ENCODE peak calls at places on chromosome 12, in nine cellular contexts. J is H4; I is activated naive CD4-positive, alpha-beta T cell; H is NCI-H748 treated with DMSO at 0.1 percent for 48 hours; T is LHCN-M2; X is A549; C is left lung; O is GM23248; W is posterior cingulate gyrus. M is an unnamed sample.

GRCh38 chr12:130281157-130281799 is 56.4 kb upstream of the PIWIL1 start:
- DNase-seq in J (no peak), X (peak), T (no peak), O (peak), I (no peak), W (peak), H (no peak), C (peak), M (no peak)

GRCh38 chr12:19419086-19419485 is 20.2 kb upstream of the AEBP2 start:
- DNase-seq in J (no peak), H (no peak), I (no peak), T (no peak), C (no peak), O (no peak), W (no peak), X (no peak), M (no peak)

GRCh38 chr12:8037947-8038346 is 5.4 kb downstream of the FOXJ2 start:
- DNase-seq in I (no peak), T (no peak), H (no peak), J (no peak), W (no peak), C (no peak), X (no peak), O (no peak), M (no peak)

GRCh38 chr12:34393086-34393820 is 371.0 kb downstream of the ALG10 start:
- DNase-seq in H (no peak), J (no peak), X (no peak), C (peak), T (no peak), O (no peak), I (no peak), W (peak), M (peak)

GRCh38 chr12:45681469-45681868 is 48.0 kb upstream of the ARID2 start:
- DNase-seq in C (no peak), H (no peak), W (no peak), J (no peak), O (no peak), I (no peak), T (no peak), X (no peak), M (no peak)

GRCh38 chr12:132190834-132191500 is 46.7 kb downstream of the NOC4L start:
- DNase-seq in J (no peak), I (no peak), W (no peak), O (no peak), C (no peak), H (no peak), X (no peak), T (no peak), M (no peak)

GRCh38 chr12:103632554-103633216 is 45.6 kb downstream of the STAB2 start:
- DNase-seq in I (no peak), J (peak), X (peak), C (peak), T (peak), W (peak), H (peak), O (peak), M (no peak)

GRCh38 chr12:77133566-77133965 is 68.2 kb upstream of the E2F7 start:
- DNase-seq in W (no peak), T (peak), X (peak), C (no peak), J (peak), I (no peak), H (no peak), O (peak), M (no peak)

GRCh38 chr12:63319386-63319785 is 168.4 kb upstream of the AVPR1A start:
- DNase-seq in I (no peak), T (no peak), W (no peak), X (peak), H (no peak), C (no peak), J (peak), O (peak), M (no peak)

GRCh38 chr12:123115409-123116111 is 35.3 kb downstream of the PITPNM2 start:
- DNase-seq in X (no peak), I (no peak), J (peak), T (peak), C (no peak), W (no peak), H (no peak), O (peak), M (peak)

GRCh38 chr12:104060791-104061190 is 3.5 kb upstream of the HCFC2 start:
- DNase-seq in H (no peak), I (no peak), J (no peak), X (no peak), O (no peak), C (no peak), W (no peak), T (peak), M (no peak)

GRCh38 chr12:52526511-52526951 is 6.3 kb upstream of the KRT5 start:
- DNase-seq in T (no peak), O (no peak), H (no peak), J (no peak), W (no peak), C (no peak), I (no peak), X (no peak), M (no peak)

GRCh38 chr12:9931245-9931644 is 925 bp downstream of the CLEC2A start:
- DNase-seq in T (no peak), H (no peak), J (no peak), W (no peak), I (no peak), O (no peak), C (no peak), X (no peak), M (no peak)

GRCh38 chr12:57905812-57906475 is 35.4 kb upstream of the ATP23 start:
- DNase-seq in O (no peak), W (no peak), I (no peak), H (no peak), J (no peak), T (no peak), C (no peak), X (no peak), M (no peak)

GRCh38 chr12:132401982-132402381 is 72.6 kb upstream of the GALNT9 start:
- DNase-seq in C (no peak), W (no peak), J (no peak), X (no peak), T (no peak), O (no peak), I (no peak), H (no peak), M (no peak)

GRCh38 chr12:46452061-46452615 is 79.6 kb upstream of the SLC38A2 start:
- DNase-seq in J (no peak), H (no peak), I (no peak), T (peak), C (no peak), X (no peak), W (no peak), O (peak), M (no peak)

GRCh38 chr12:50677858-50678257 is 86.0 kb upstream of the ATF1 start:
- DNase-seq in H (no peak), W (no peak), T (peak), C (no peak), O (peak), X (no peak), I (no peak), J (peak), M (no peak)

GRCh38 chr12:67816269-67816668 is 167.7 kb downstream of the DYRK2 start:
- DNase-seq in C (no peak), O (peak), W (no peak), T (peak), J (no peak), H (no peak), I (no peak), X (no peak), M (no peak)

GRCh38 chr12:120500577-120500976 is 4.7 kb downstream of the DYNLL1 start:
- DNase-seq in H (no peak), J (no peak), W (no peak), C (no peak), T (peak), I (no peak), O (peak), X (no peak), M (no peak)

GRCh38 chr12:12356886-12357696 is at the start of gene BORCS5:
- DNase-seq in C (peak), O (peak), X (peak), I (peak), T (peak), J (peak), H (peak), W (peak), M (peak)

GRCh38 chr12:2614341-2614740 is 180.4 kb upstream of the FKBP4 start:
- DNase-seq in I (no peak), C (no peak), J (no peak), T (peak), H (no peak), X (no peak), W (no peak), O (peak), M (no peak)

GRCh38 chr12:108728820-108729611 is 2.3 kb downstream of the CORO1C start:
- DNase-seq in O (peak), H (no peak), X (no peak), I (no peak), W (no peak), C (no peak), J (no peak), T (no peak), M (no peak)

GRCh38 chr12:1405619-1406018 is 188.8 kb downstream of the FBXL14 start:
- DNase-seq in X (no peak), H (no peak), T (no peak), I (no peak), J (no peak), C (no peak), W (no peak), O (no peak), M (no peak)

GRCh38 chr12:109581856-109582255 is 8.3 kb downstream of the MVK start:
- DNase-seq in J (no peak), I (no peak), X (no peak), O (peak), W (no peak), H (no peak), T (peak), C (peak), M (no peak)

GRCh38 chr12:128079476-128079875 is 187.5 kb upstream of the TMEM132C start:
- DNase-seq in X (no peak), T (peak), J (no peak), C (no peak), W (no peak), I (no peak), H (no peak), O (no peak), M (no peak)

GRCh38 chr12:95316798-95317197 is 99.2 kb downstream of the VEZT start:
- DNase-seq in O (no peak), H (no peak), T (no peak), W (no peak), C (no peak), X (no peak), I (no peak), J (peak), M (no peak)

GRCh38 chr12:113260127-113260526 is 38.9 kb downstream of the TPCN1 start:
- DNase-seq in O (no peak), H (peak), W (no peak), I (no peak), T (no peak), X (no peak), C (no peak), J (no peak), M (no peak)